ENCODE peak calls at places on chromosomes 6 and 20, in eight cellular contexts. Q, R, J, T, V, E, M and K are unnamed samples.

GRCh38 chr6:44514576-44515193 is 127.2 kb downstream of the CDC5L start:
- DNase-seq in Q (no peak), R (no peak), J (peak; percentile 32), T (no peak), V (no peak), E (no peak), M (no peak), K (peak; percentile 60)

GRCh38 chr20:48724891-48725588 is 102.8 kb downstream of the PREX1 start:
- DNase-seq in Q (no peak), R (peak; percentile 19), J (no peak), T (no peak), V (no peak), E (no peak), M (no peak), K (no peak)

GRCh38 chr6:155224031-155224451 is 39.8 kb upstream of the CLDN20 start:
- DNase-seq in Q (peak; percentile 90), R (no peak), J (no peak), T (no peak), V (peak; percentile 77), E (peak; percentile 79), M (no peak), K (no peak)

GRCh38 chr6:47134476-47135189 is 92.5 kb upstream of the ADGRF1 start:
- DNase-seq in Q (peak; percentile 95), R (no peak), J (no peak), T (no peak), V (no peak), E (peak; percentile 90), M (no peak), K (no peak)

GRCh38 chr6:15561447-15562199 is 101.2 kb downstream of the DTNBP1 start:
- DNase-seq in Q (no peak), R (no peak), J (no peak), T (no peak), V (no peak), E (no peak), M (no peak), K (peak; percentile 2)

GRCh38 chr6:18352842-18353241 is 34.3 kb upstream of the RNF144B start:
- DNase-seq in Q (peak; percentile 97), R (no peak), J (no peak), T (no peak), V (no peak), E (peak; percentile 90), M (no peak), K (no peak)

GRCh38 chr20:50297498-50298348 is 107.1 kb downstream of the CEBPB start:
- DNase-seq in Q (no peak), R (no peak), J (no peak), T (peak; percentile 42), V (no peak), E (no peak), M (no peak), K (no peak)

GRCh38 chr20:61178431-61179080 is 73.5 kb upstream of the CDH4 start:
- DNase-seq in Q (no peak), R (no peak), J (no peak), T (no peak), V (no peak), E (no peak), M (no peak), K (no peak)

GRCh38 chr6:104301921-104302320 is 557.8 kb downstream of the HACE1 start:
- DNase-seq in Q (no peak), R (no peak), J (no peak), T (no peak), V (no peak), E (no peak), M (no peak), K (no peak)

GRCh38 chr6:72619883-72620696 is 1.8 kb upstream of the KCNQ5 start:
- DNase-seq in Q (no peak), R (peak; percentile 66), J (no peak), T (peak; percentile 81), V (peak; percentile 83), E (no peak), M (no peak), K (no peak)

GRCh38 chr6:71433441-71433840 is 144.8 kb downstream of the OGFRL1 start:
- DNase-seq in Q (no peak), R (no peak), J (no peak), T (no peak), V (no peak), E (no peak), M (no peak), K (no peak)

GRCh38 chr6:138485005-138485545 is 14.2 kb downstream of the NHSL1 start:
- DNase-seq in Q (no peak), R (peak; percentile 56), J (no peak), T (no peak), V (no peak), E (no peak), M (no peak), K (no peak)

GRCh38 chr6:112912351-112913101 is 565.4 kb downstream of the RFPL4B start:
- DNase-seq in Q (no peak), R (peak; percentile 3), J (no peak), T (no peak), V (no peak), E (no peak), M (no peak), K (no peak)

GRCh38 chr6:90284745-90285481 is 11.7 kb downstream of the BACH2 start:
- DNase-seq in Q (peak; percentile 54), R (no peak), J (no peak), T (no peak), V (peak; percentile 54), E (peak; percentile 33), M (no peak), K (no peak)

GRCh38 chr6:120681204-120681603 is 653.1 kb downstream of the TBC1D32 start:
- DNase-seq in Q (no peak), R (no peak), J (no peak), T (no peak), V (no peak), E (no peak), M (no peak), K (no peak)

GRCh38 chr6:120671519-120671918 is 662.8 kb downstream of the TBC1D32 start:
- DNase-seq in Q (no peak), R (peak; percentile 86), J (no peak), T (no peak), V (no peak), E (no peak), M (no peak), K (no peak)

GRCh38 chr6:120675886-120676285 is 658.4 kb downstream of the TBC1D32 start:
- DNase-seq in Q (no peak), R (no peak), J (no peak), T (no peak), V (no peak), E (no peak), M (no peak), K (no peak)
- TF ChIP-seq CTCF in Q (no peak), R (no peak), J (no peak), T (no peak), V (no peak), E (no peak), M (no peak), K (no peak)

DNA sequence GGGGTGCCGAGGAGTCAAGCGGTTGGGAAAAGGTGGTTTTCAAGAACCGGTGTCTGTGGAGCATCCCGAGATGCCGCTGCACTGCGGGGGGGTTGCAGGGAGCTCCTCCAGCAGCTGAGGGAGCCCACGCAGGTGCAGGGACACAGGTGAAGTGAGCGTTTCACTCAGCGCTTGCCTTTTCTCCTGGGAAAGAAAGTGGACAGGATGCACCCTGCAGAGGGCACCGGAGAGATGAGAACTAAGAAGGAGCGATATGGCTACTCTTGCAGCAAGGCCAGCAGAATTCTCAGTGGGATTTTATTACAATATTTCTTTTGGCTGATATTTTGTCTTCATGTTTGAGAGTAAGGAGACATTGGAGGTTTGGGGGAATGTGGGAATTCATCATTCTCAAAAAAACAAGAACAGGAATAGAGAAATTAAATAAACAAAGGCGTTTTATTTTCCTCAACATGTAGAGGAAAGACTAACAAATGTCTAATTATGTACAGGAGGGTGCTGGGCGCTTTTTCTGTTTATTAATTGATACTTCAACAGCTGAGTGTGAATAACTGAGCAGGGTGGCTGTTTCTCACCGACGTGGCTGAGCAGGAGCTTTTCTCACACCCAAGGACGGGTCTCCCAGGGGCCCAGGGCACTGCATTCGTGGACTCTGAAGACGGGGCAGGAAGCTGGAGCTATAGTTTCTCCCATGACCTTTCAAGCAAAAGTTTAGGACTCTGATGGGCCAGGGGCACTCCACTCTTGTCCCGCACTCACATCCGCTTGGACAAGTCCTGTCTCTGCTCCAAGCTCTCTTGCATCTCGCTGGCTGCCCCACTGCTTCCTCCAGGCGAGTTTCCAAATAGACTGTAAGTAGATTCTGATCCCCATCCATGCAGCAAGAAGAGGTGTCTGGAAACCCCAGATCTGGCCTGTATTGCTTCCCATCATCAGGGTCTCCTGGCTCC is 176.1 kb downstream of the SMOC2 start:
- DNase-seq in Q (peak; percentile 27), R (peak; percentile 38), J (no peak), T (no peak), V (no peak), E (peak; percentile 49), M (no peak), K (no peak)
- TF ChIP-seq CTCF in Q (peak; percentile 44), R (peak; percentile 44), J (peak; percentile 44), T (peak; percentile 10), V (no peak), E (peak; percentile 18), M (no peak), K (peak; percentile 48)

DNA sequence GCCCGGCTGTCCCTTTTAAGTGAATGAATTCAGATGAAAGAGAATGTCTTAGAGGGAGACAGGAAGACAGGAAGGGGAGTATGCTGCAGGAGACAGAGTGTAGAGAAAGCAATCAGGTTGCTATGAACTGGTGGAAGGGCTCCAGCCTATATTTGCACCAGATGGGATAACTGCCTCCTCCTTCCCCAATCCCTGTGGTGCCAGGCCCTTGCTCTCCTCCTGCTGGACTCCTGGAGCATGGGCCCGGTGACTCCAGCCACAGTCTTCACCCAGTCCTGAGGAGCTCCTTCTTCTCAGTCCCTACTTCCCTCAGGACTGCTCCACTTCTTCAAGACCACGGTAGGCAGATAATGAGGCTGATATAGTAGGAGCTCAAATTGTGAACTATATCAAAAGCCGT is 91.8 kb downstream of the TMEM200A start:
- DNase-seq in Q (no peak), R (no peak), J (no peak), T (no peak), V (no peak), E (no peak), M (no peak), K (no peak)
- TF ChIP-seq CTCF in Q (no peak), R (no peak), J (no peak), T (no peak), V (no peak), E (no peak), M (no peak), K (no peak)

DNA sequence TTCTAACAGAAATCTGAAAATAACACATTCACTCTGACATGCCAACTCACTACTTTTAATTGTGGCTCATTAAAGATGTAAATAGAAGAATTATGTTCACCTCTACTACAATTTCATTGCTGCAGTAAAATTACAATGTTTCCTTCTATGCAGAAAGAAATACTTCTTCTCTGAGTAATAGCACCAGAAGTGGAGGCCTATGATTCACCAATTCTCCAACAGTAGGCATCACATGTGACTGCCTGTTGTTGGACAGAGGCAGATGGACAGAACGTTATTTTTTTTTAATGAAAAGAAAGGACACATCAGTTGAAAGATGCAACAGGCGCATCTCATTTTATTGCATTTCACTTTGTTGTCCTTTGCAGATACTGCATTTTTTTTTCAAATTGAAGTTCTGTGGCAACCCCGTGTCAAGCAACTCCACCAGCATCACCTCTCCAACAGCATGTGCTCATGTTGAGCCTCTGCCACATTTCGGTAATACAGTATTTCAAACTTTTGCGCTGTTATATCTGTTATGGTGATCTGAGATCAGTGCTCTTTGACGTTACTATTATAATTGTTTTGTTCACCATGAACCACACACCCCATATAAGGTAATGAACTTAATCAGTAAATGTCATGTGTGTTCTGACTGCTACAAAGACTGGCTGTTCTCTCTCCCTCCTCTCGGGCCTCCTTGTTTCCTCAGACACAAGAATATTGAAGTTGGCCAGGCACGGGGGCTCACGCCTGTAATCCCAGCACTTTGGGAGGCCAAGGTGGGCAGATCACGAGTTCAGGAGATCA is 121.4 kb downstream of the ATXN1 start:
- DNase-seq in Q (peak; percentile 65), R (no peak), J (no peak), T (no peak), V (no peak), E (peak; percentile 80), M (no peak), K (no peak)
- TF ChIP-seq CTCF in Q (no peak), R (no peak), J (no peak), T (no peak), V (no peak), E (no peak), M (no peak), K (no peak)